ENCODE peak calls at places on chromosomes 2 and 18, in six cellular contexts. M, B, J, W, Y and E are unnamed samples.

GRCh38 chr2:147851244-147851930 is 6.6 kb downstream of the ACVR2A start:
- DNase-seq in M (no peak), B (no peak), J (no peak), W (no peak), Y (no peak), E (no peak)

GRCh38 chr18:32707153-32707552 is 65.7 kb downstream of the KLHL14 start:
- DNase-seq in M (no peak), B (no peak), J (no peak), W (no peak), Y (peak), E (no peak)

GRCh38 chr2:23127465-23127864 is 257.5 kb upstream of the KLHL29 start:
- DNase-seq in M (no peak), B (no peak), J (no peak), W (no peak), Y (peak), E (no peak)

GRCh38 chr18:63970803-63971191 is 916 bp downstream of the SERPINB8 start:
- DNase-seq in M (peak), B (no peak), J (no peak), W (peak), Y (peak), E (peak)

GRCh38 chr2:241049739-241050623 is 51.6 kb downstream of the SNED1 start:
- DNase-seq in M (no peak), B (peak), J (peak), W (no peak), Y (no peak), E (no peak)

GRCh38 chr2:144570566-144570965 is 50.6 kb upstream of the ZEB2 start:
- DNase-seq in M (no peak), B (no peak), J (no peak), W (no peak), Y (no peak), E (no peak)

GRCh38 chr2:207692206-207693065 is 19.0 kb upstream of the CCNYL1 start:
- DNase-seq in M (no peak), B (peak), J (peak), W (peak), Y (peak), E (no peak)

GRCh38 chr18:57015036-57015805 is 131.7 kb upstream of the BOD1L2 start:
- DNase-seq in M (no peak), B (no peak), J (no peak), W (no peak), Y (no peak), E (no peak)

GRCh38 chr2:53455094-53455493 is 312.5 kb upstream of the CHAC2 start:
- DNase-seq in M (no peak), B (no peak), J (no peak), W (no peak), Y (no peak), E (no peak)

GRCh38 chr18:34789768-34790344 is 79.8 kb downstream of the DTNA start:
- DNase-seq in M (no peak), B (no peak), J (no peak), W (no peak), Y (no peak), E (no peak)

DNA sequence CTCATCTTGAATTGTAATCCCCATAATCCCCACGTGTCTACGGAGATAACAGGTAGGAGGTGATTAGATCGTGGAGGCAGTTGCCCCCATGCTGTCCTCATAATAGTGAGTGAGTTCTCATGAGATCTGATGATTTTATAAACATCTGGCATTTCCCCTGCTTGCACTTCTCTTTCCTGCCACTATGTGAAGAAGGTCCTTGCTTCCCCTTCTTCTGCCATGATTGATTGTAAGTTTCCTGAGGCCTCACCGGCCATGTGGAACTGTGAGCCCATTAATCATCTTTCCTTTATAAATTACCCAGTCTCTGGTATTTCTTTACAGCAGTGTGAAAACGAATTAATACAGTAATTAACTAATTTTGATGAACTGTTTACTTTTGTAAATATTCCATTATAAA is 582.5 kb downstream of the TSN start:
- DNase-seq in M (no peak), B (no peak), J (no peak), W (no peak), Y (no peak), E (no peak)
- TF ChIP-seq CTCF in M (no peak), B (no peak), J (no peak), W (no peak), Y (no peak), E (no peak)

GRCh38 chr2:25215232-25215631 is 46.9 kb upstream of the POMC start:
- DNase-seq in M (no peak), B (no peak), J (no peak), W (no peak), Y (no peak), E (no peak)
- H3K4me3 ChIP-seq in M (peak), B (no peak), J (no peak), W (no peak), Y (no peak), E (peak)

GRCh38 chr2:177316756-177317155 is 52.2 kb upstream of the NFE2L2 start:
- DNase-seq in M (no peak), B (no peak), J (no peak), W (no peak), Y (no peak), E (no peak)
- H3K27ac ChIP-seq in M (no peak), B (no peak), J (no peak), W (no peak), Y (no peak), E (no peak)

GRCh38 chr2:28228419-28228995 is 164.2 kb upstream of the FOSL2 start:
- DNase-seq in M (no peak), B (no peak), J (no peak), W (no peak), Y (no peak), E (no peak)
- TF ChIP-seq CTCF in M (no peak), B (no peak), J (peak), W (no peak), Y (no peak), E (peak)

GRCh38 chr18:55862693-55863485 is 274.9 kb upstream of the TCF4 start:
- DNase-seq in M (no peak), B (no peak), J (no peak), W (no peak), Y (no peak), E (no peak)
- H3K4me3 ChIP-seq in M (no peak), B (no peak), J (no peak), W (no peak), Y (no peak), E (no peak)

GRCh38 chr2:177818412-177818811 is 254.2 kb downstream of the PDE11A start:
- DNase-seq in M (no peak), B (no peak), J (no peak), W (no peak), Y (no peak), E (no peak)

GRCh38 chr2:177822941-177823340 is 249.6 kb downstream of the PDE11A start:
- DNase-seq in M (no peak), B (no peak), J (no peak), W (no peak), Y (no peak), E (no peak)

GRCh38 chr2:177816740-177817139 is 255.8 kb downstream of the PDE11A start:
- DNase-seq in M (no peak), B (no peak), J (no peak), W (no peak), Y (no peak), E (no peak)

GRCh38 chr2:177812713-177813396 is 259.7 kb downstream of the PDE11A start:
- DNase-seq in M (no peak), B (peak), J (no peak), W (no peak), Y (no peak), E (no peak)

GRCh38 chr2:177817300-177817699 is 255.3 kb downstream of the PDE11A start:
- DNase-seq in M (no peak), B (no peak), J (no peak), W (no peak), Y (no peak), E (no peak)
- H3K27ac ChIP-seq in M (no peak), B (no peak), J (no peak), W (no peak), Y (no peak), E (no peak)

DNA sequence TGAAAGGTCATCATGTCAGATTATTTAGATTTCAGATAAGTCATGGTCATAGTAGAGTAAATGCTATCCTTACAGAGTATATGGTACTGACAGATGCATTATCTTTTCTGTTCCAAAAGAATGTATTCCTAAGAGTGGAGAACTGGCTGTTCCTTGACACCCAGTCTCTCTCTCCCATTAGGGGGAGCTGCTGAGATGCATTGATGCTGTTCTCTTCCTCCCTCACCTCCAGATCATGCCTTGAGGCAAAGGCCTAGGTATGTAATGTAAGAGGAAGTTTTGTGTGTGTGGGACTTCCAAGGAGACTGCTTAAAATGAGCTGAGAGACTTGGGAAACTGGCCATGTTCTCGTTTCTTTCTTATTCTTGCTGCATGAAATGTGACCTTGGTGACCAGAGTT is 979.5 kb upstream of the CELF4 start:
- DNase-seq in M (no peak), B (peak), J (no peak), W (no peak), Y (no peak), E (no peak)
- TF ChIP-seq CTCF in M (no peak), B (no peak), J (no peak), W (no peak), Y (no peak), E (peak)